ENCODE peak calls at places on chromosomes 6 and 20, in seven cellular contexts. One of them, this sample, is unnamed.

GRCh38 chr6:135568366-135568765 is 70.8 kb upstream of the AHI1 start:
- DNase-seq in heart right ventricle: no peak
- DNase-seq in MM.1S: peak; percentile 66
- DNase-seq in D341Med: no peak
- DNase-seq in AG08395: peak; percentile 10
- DNase-seq in EH: peak; percentile 91
- DNase-seq in HFF-Myc: peak; percentile 1
- DNase-seq in this sample: peak; percentile 41

GRCh38 chr6:13559251-13559650 is 15.2 kb upstream of the SIRT5 start:
- DNase-seq in heart right ventricle: no peak
- DNase-seq in MM.1S: no peak
- DNase-seq in D341Med: no peak
- DNase-seq in AG08395: no peak
- DNase-seq in EH: no peak
- DNase-seq in HFF-Myc: no peak
- DNase-seq in this sample: no peak

GRCh38 chr6:30646450-30647038 is 389 bp upstream of the C6orf136 start:
- DNase-seq in heart right ventricle: peak; percentile 94
- DNase-seq in MM.1S: no peak
- DNase-seq in D341Med: no peak
- DNase-seq in AG08395: peak; percentile 99
- DNase-seq in EH: no peak
- DNase-seq in HFF-Myc: no peak
- DNase-seq in this sample: no peak

GRCh38 chr6:168165891-168166290 is 86.9 kb upstream of the FRMD1 start:
- DNase-seq in heart right ventricle: no peak
- DNase-seq in MM.1S: no peak
- DNase-seq in D341Med: no peak
- DNase-seq in AG08395: no peak
- DNase-seq in EH: no peak
- DNase-seq in HFF-Myc: no peak
- DNase-seq in this sample: no peak

GRCh38 chr6:40386200-40386599 is 201.0 kb downstream of the LRFN2 start:
- DNase-seq in heart right ventricle: no peak
- DNase-seq in MM.1S: no peak
- DNase-seq in D341Med: no peak
- DNase-seq in AG08395: no peak
- DNase-seq in EH: no peak
- DNase-seq in HFF-Myc: no peak
- DNase-seq in this sample: no peak

GRCh38 chr6:154611241-154611640 is 100.8 kb upstream of the CNKSR3 start:
- DNase-seq in heart right ventricle: no peak
- DNase-seq in MM.1S: no peak
- DNase-seq in D341Med: no peak
- DNase-seq in AG08395: no peak
- DNase-seq in EH: no peak
- DNase-seq in HFF-Myc: no peak
- DNase-seq in this sample: no peak

GRCh38 chr6:109284675-109285074 is 97.6 kb downstream of the CD164 start:
- DNase-seq in heart right ventricle: no peak
- DNase-seq in MM.1S: no peak
- DNase-seq in D341Med: no peak
- DNase-seq in AG08395: no peak
- DNase-seq in EH: no peak
- DNase-seq in HFF-Myc: no peak
- DNase-seq in this sample: no peak

GRCh38 chr6:6730831-6731230 is 142.3 kb downstream of the LY86 start:
- DNase-seq in heart right ventricle: no peak
- DNase-seq in MM.1S: no peak
- DNase-seq in D341Med: no peak
- DNase-seq in AG08395: peak; percentile 93
- DNase-seq in EH: peak; percentile 86
- DNase-seq in HFF-Myc: peak; percentile 86
- DNase-seq in this sample: peak; percentile 96

GRCh38 chr6:108242721-108243120 is 18.1 kb downstream of the SNX3 start:
- DNase-seq in heart right ventricle: no peak
- DNase-seq in MM.1S: no peak
- DNase-seq in D341Med: no peak
- DNase-seq in AG08395: no peak
- DNase-seq in EH: no peak
- DNase-seq in HFF-Myc: no peak
- DNase-seq in this sample: no peak

GRCh38 chr20:34574426-34574825 is 15.9 kb downstream of the MAP1LC3A start:
- DNase-seq in heart right ventricle: no peak
- DNase-seq in MM.1S: no peak
- DNase-seq in D341Med: no peak
- DNase-seq in AG08395: no peak
- DNase-seq in EH: no peak
- DNase-seq in HFF-Myc: no peak
- DNase-seq in this sample: no peak

GRCh38 chr6:152636675-152637421 is at the start of gene SYNE1:
- DNase-seq in heart right ventricle: peak; percentile 61
- DNase-seq in MM.1S: no peak
- DNase-seq in D341Med: peak; percentile 71
- DNase-seq in AG08395: peak; percentile 53
- DNase-seq in EH: peak; percentile 41
- DNase-seq in HFF-Myc: no peak
- DNase-seq in this sample: no peak

GRCh38 chr20:45948261-45948733 is 13.8 kb downstream of the PCIF1 start:
- DNase-seq in heart right ventricle: no peak
- DNase-seq in MM.1S: no peak
- DNase-seq in D341Med: no peak
- DNase-seq in AG08395: no peak
- DNase-seq in EH: no peak
- DNase-seq in HFF-Myc: no peak
- DNase-seq in this sample: no peak

GRCh38 chr20:41716436-41716835 is 98.3 kb upstream of the CHD6 start:
- DNase-seq in heart right ventricle: no peak
- DNase-seq in MM.1S: no peak
- DNase-seq in D341Med: no peak
- DNase-seq in AG08395: no peak
- DNase-seq in EH: peak; percentile 68
- DNase-seq in HFF-Myc: no peak
- DNase-seq in this sample: no peak

GRCh38 chr6:17907467-17908229 is 79.8 kb downstream of the KIF13A start:
- DNase-seq in heart right ventricle: peak; percentile 27
- DNase-seq in MM.1S: no peak
- DNase-seq in D341Med: no peak
- DNase-seq in AG08395: peak; percentile 92
- DNase-seq in EH: peak; percentile 99
- DNase-seq in HFF-Myc: peak; percentile 93
- DNase-seq in this sample: peak; percentile 99

GRCh38 chr6:34288581-34288980 is 39.8 kb upstream of the SMIM29 start:
- DNase-seq in heart right ventricle: no peak
- DNase-seq in MM.1S: peak; percentile 53
- DNase-seq in D341Med: no peak
- DNase-seq in AG08395: no peak
- DNase-seq in EH: no peak
- DNase-seq in HFF-Myc: no peak
- DNase-seq in this sample: no peak

GRCh38 chr6:32603888-32604287 is 14.2 kb upstream of the HLA-DRB1 start:
- DNase-seq in heart right ventricle: no peak
- DNase-seq in MM.1S: no peak
- DNase-seq in D341Med: no peak
- DNase-seq in AG08395: no peak
- DNase-seq in EH: no peak
- DNase-seq in HFF-Myc: no peak
- DNase-seq in this sample: no peak

GRCh38 chr20:32206383-32207210 is 946 bp downstream of the PLAGL2 start:
- DNase-seq in heart right ventricle: no peak
- DNase-seq in MM.1S: no peak
- DNase-seq in D341Med: no peak
- DNase-seq in AG08395: no peak
- DNase-seq in EH: no peak
- DNase-seq in HFF-Myc: no peak
- DNase-seq in this sample: no peak

GRCh38 chr6:145428656-145429173 is 306.6 kb downstream of the EPM2A start:
- DNase-seq in heart right ventricle: no peak
- DNase-seq in MM.1S: no peak
- DNase-seq in D341Med: no peak
- DNase-seq in AG08395: no peak
- DNase-seq in EH: no peak
- DNase-seq in HFF-Myc: no peak
- DNase-seq in this sample: no peak

GRCh38 chr6:138517635-138518034 is 18.3 kb upstream of the NHSL1 start:
- DNase-seq in heart right ventricle: no peak
- DNase-seq in MM.1S: peak; percentile 79
- DNase-seq in D341Med: peak; percentile 70
- DNase-seq in AG08395: peak; percentile 52
- DNase-seq in EH: peak; percentile 70
- DNase-seq in HFF-Myc: no peak
- DNase-seq in this sample: peak; percentile 46